ENCODE peak calls at places on chromosomes 7 and 10, in five cellular contexts. One of them, this sample, is unnamed.

GRCh38 chr7:146961617-146962016 is 845.0 kb downstream of the CNTNAP2 start:
- DNase-seq in stimulated activated CD4-positive, alpha-beta T cell treated with anti-CD3 and anti-CD28 coated beads, Interleukin-1b, Interleukin-23, amount 100 ng/mL, for 4 hours: no peak
- DNase-seq in hepatocyte: peak
- DNase-seq in GM12891: no peak
- DNase-seq in left lung: no peak
- DNase-seq in this sample: peak

GRCh38 chr7:4951903-4952636 is 6.9 kb downstream of the MMD2 start:
- DNase-seq in stimulated activated CD4-positive, alpha-beta T cell treated with anti-CD3 and anti-CD28 coated beads, Interleukin-1b, Interleukin-23, amount 100 ng/mL, for 4 hours: no peak
- DNase-seq in GM12891: no peak
- DNase-seq in hepatocyte: peak
- DNase-seq in left lung: no peak
- DNase-seq in this sample: no peak

GRCh38 chr7:8618441-8619070 is 185.1 kb downstream of the NXPH1 start:
- DNase-seq in GM12891: no peak
- DNase-seq in left lung: no peak
- DNase-seq in stimulated activated CD4-positive, alpha-beta T cell treated with anti-CD3 and anti-CD28 coated beads, Interleukin-1b, Interleukin-23, amount 100 ng/mL, for 4 hours: no peak
- DNase-seq in hepatocyte: no peak
- DNase-seq in this sample: no peak

GRCh38 chr7:151448261-151449252 is 8.6 kb upstream of the CRYGN start:
- DNase-seq in hepatocyte: peak
- DNase-seq in stimulated activated CD4-positive, alpha-beta T cell treated with anti-CD3 and anti-CD28 coated beads, Interleukin-1b, Interleukin-23, amount 100 ng/mL, for 4 hours: peak
- DNase-seq in left lung: peak
- DNase-seq in GM12891: peak
- DNase-seq in this sample: peak

GRCh38 chr7:25995893-25996529 is 156.0 kb upstream of the NFE2L3 start:
- DNase-seq in left lung: no peak
- DNase-seq in GM12891: no peak
- DNase-seq in stimulated activated CD4-positive, alpha-beta T cell treated with anti-CD3 and anti-CD28 coated beads, Interleukin-1b, Interleukin-23, amount 100 ng/mL, for 4 hours: no peak
- DNase-seq in hepatocyte: peak
- DNase-seq in this sample: no peak

GRCh38 chr10:101562231-101562630 is 25.8 kb downstream of the POLL start:
- DNase-seq in hepatocyte: no peak
- DNase-seq in stimulated activated CD4-positive, alpha-beta T cell treated with anti-CD3 and anti-CD28 coated beads, Interleukin-1b, Interleukin-23, amount 100 ng/mL, for 4 hours: no peak
- DNase-seq in GM12891: no peak
- DNase-seq in left lung: no peak
- DNase-seq in this sample: no peak

GRCh38 chr10:113539789-113540188 is 13.1 kb upstream of the HABP2 start:
- DNase-seq in stimulated activated CD4-positive, alpha-beta T cell treated with anti-CD3 and anti-CD28 coated beads, Interleukin-1b, Interleukin-23, amount 100 ng/mL, for 4 hours: no peak
- DNase-seq in hepatocyte: peak
- DNase-seq in left lung: no peak
- DNase-seq in GM12891: no peak
- DNase-seq in this sample: no peak

GRCh38 chr10:108775911-108776475 is 1147.3 kb downstream of the XPNPEP1 start:
- DNase-seq in stimulated activated CD4-positive, alpha-beta T cell treated with anti-CD3 and anti-CD28 coated beads, Interleukin-1b, Interleukin-23, amount 100 ng/mL, for 4 hours: no peak
- DNase-seq in left lung: no peak
- DNase-seq in hepatocyte: no peak
- DNase-seq in GM12891: no peak
- DNase-seq in this sample: no peak

GRCh38 chr7:121401896-121402295 is 5.8 kb upstream of the FAM3C start:
- DNase-seq in hepatocyte: no peak
- DNase-seq in left lung: no peak
- DNase-seq in GM12891: no peak
- DNase-seq in stimulated activated CD4-positive, alpha-beta T cell treated with anti-CD3 and anti-CD28 coated beads, Interleukin-1b, Interleukin-23, amount 100 ng/mL, for 4 hours: no peak
- DNase-seq in this sample: no peak

GRCh38 chr7:45689797-45690761 is 115.9 kb downstream of the ADCY1 start:
- DNase-seq in left lung: no peak
- DNase-seq in stimulated activated CD4-positive, alpha-beta T cell treated with anti-CD3 and anti-CD28 coated beads, Interleukin-1b, Interleukin-23, amount 100 ng/mL, for 4 hours: no peak
- DNase-seq in hepatocyte: no peak
- DNase-seq in GM12891: no peak
- DNase-seq in this sample: no peak

GRCh38 chr7:440059-440749 is 79.4 kb downstream of the PDGFA start:
- DNase-seq in GM12891: no peak
- DNase-seq in hepatocyte: no peak
- DNase-seq in stimulated activated CD4-positive, alpha-beta T cell treated with anti-CD3 and anti-CD28 coated beads, Interleukin-1b, Interleukin-23, amount 100 ng/mL, for 4 hours: no peak
- DNase-seq in left lung: no peak
- DNase-seq in this sample: no peak

This sample was measured in HEK293T.